ENCODE peak calls at places on chromosomes 1 and 21, in six cellular contexts. One of them, this sample, is unnamed.

GRCh38 chr1:162605225-162605927 is 26.9 kb upstream of the DDR2 start:
- DNase-seq in endothelial cell: no peak
- DNase-seq in GM23248: peak
- DNase-seq in HS-5: peak
- DNase-seq in HTR-8/SVneo: peak
- DNase-seq in NCI-H146: no peak
- DNase-seq in this sample: no peak

GRCh38 chr21:38258803-38259485 is 2.2 kb downstream of the KCNJ15 start:
- DNase-seq in endothelial cell: no peak
- DNase-seq in GM23248: peak
- DNase-seq in HS-5: peak
- DNase-seq in HTR-8/SVneo: no peak
- DNase-seq in NCI-H146: no peak
- DNase-seq in this sample: no peak

GRCh38 chr21:44354001-44354405 is 582 bp downstream of the TRPM2 start:
- DNase-seq in endothelial cell: no peak
- DNase-seq in GM23248: no peak
- DNase-seq in HS-5: no peak
- DNase-seq in HTR-8/SVneo: no peak
- DNase-seq in NCI-H146: no peak
- DNase-seq in this sample: no peak

GRCh38 chr1:60345621-60346020 is 272.1 kb upstream of the C1orf87 start:
- DNase-seq in endothelial cell: no peak
- DNase-seq in GM23248: peak
- DNase-seq in HS-5: peak
- DNase-seq in HTR-8/SVneo: no peak
- DNase-seq in NCI-H146: no peak
- DNase-seq in this sample: peak

GRCh38 chr1:165397945-165398344 is 41.4 kb upstream of the LMX1A start:
- DNase-seq in endothelial cell: peak
- DNase-seq in GM23248: peak
- DNase-seq in HS-5: peak
- DNase-seq in HTR-8/SVneo: no peak
- DNase-seq in NCI-H146: no peak
- DNase-seq in this sample: no peak

GRCh38 chr1:212457740-212458338 is 25.1 kb downstream of the NENF start:
- DNase-seq in endothelial cell: peak
- DNase-seq in GM23248: peak
- DNase-seq in HS-5: no peak
- DNase-seq in HTR-8/SVneo: peak
- DNase-seq in NCI-H146: peak
- DNase-seq in this sample: peak

GRCh38 chr1:113508364-113509164 is 118.2 kb downstream of the MAGI3 start:
- DNase-seq in endothelial cell: no peak
- DNase-seq in GM23248: no peak
- DNase-seq in HS-5: no peak
- DNase-seq in HTR-8/SVneo: no peak
- DNase-seq in NCI-H146: no peak
- DNase-seq in this sample: peak

GRCh38 chr1:24301395-24302175 is 17.6 kb upstream of the GRHL3 start:
- DNase-seq in endothelial cell: no peak
- DNase-seq in GM23248: peak
- DNase-seq in HS-5: no peak
- DNase-seq in HTR-8/SVneo: no peak
- DNase-seq in NCI-H146: no peak
- DNase-seq in this sample: peak

GRCh38 chr1:10399487-10399917 is 638 bp downstream of the PGD start:
- DNase-seq in endothelial cell: no peak
- DNase-seq in GM23248: peak
- DNase-seq in HS-5: no peak
- DNase-seq in HTR-8/SVneo: no peak
- DNase-seq in NCI-H146: no peak
- DNase-seq in this sample: no peak

GRCh38 chr1:113947388-113948107 is 18.4 kb downstream of the HIPK1 start:
- DNase-seq in endothelial cell: no peak
- DNase-seq in GM23248: no peak
- DNase-seq in HS-5: no peak
- DNase-seq in HTR-8/SVneo: no peak
- DNase-seq in NCI-H146: no peak
- DNase-seq in this sample: no peak

GRCh38 chr1:223712184-223712855 is at the start of gene CAPN2:
- DNase-seq in endothelial cell: peak
- DNase-seq in GM23248: peak
- DNase-seq in HS-5: no peak
- DNase-seq in HTR-8/SVneo: peak
- DNase-seq in NCI-H146: peak
- DNase-seq in this sample: peak

GRCh38 chr21:14737922-14738321 is 191.8 kb upstream of the SAMSN1 start:
- DNase-seq in endothelial cell: peak
- DNase-seq in GM23248: peak
- DNase-seq in HS-5: peak
- DNase-seq in HTR-8/SVneo: peak
- DNase-seq in NCI-H146: no peak
- DNase-seq in this sample: peak

GRCh38 chr1:106226550-106226949 is 829.9 kb upstream of the PRMT6 start:
- DNase-seq in endothelial cell: no peak
- DNase-seq in GM23248: no peak
- DNase-seq in HS-5: no peak
- DNase-seq in HTR-8/SVneo: no peak
- DNase-seq in NCI-H146: no peak
- DNase-seq in this sample: no peak

GRCh38 chr1:10704383-10704882 is 92.0 kb downstream of the CASZ1 start:
- DNase-seq in endothelial cell: peak
- DNase-seq in GM23248: no peak
- DNase-seq in HS-5: no peak
- DNase-seq in HTR-8/SVneo: no peak
- DNase-seq in NCI-H146: no peak
- DNase-seq in this sample: peak

GRCh38 chr1:209761021-209761635 is 5.3 kb downstream of the TRAF3IP3 start:
- DNase-seq in endothelial cell: no peak
- DNase-seq in GM23248: peak
- DNase-seq in HS-5: no peak
- DNase-seq in HTR-8/SVneo: no peak
- DNase-seq in NCI-H146: no peak
- DNase-seq in this sample: no peak

GRCh38 chr1:2134604-2135307 is 59.8 kb downstream of the FAAP20 start:
- DNase-seq in endothelial cell: no peak
- DNase-seq in GM23248: no peak
- DNase-seq in HS-5: no peak
- DNase-seq in HTR-8/SVneo: no peak
- DNase-seq in NCI-H146: no peak
- DNase-seq in this sample: no peak

GRCh38 chr1:157862114-157863070 is 20.8 kb upstream of the CD5L start:
- DNase-seq in endothelial cell: no peak
- DNase-seq in GM23248: no peak
- DNase-seq in HS-5: no peak
- DNase-seq in HTR-8/SVneo: no peak
- DNase-seq in NCI-H146: no peak
- DNase-seq in this sample: no peak

GRCh38 chr1:33182452-33182851 is 609 bp upstream of the TRIM62 start:
- DNase-seq in endothelial cell: no peak
- DNase-seq in GM23248: peak
- DNase-seq in HS-5: no peak
- DNase-seq in HTR-8/SVneo: no peak
- DNase-seq in NCI-H146: peak
- DNase-seq in this sample: peak

GRCh38 chr1:198187973-198188588 is 31.3 kb downstream of the NEK7 start:
- DNase-seq in endothelial cell: no peak
- DNase-seq in GM23248: no peak
- DNase-seq in HS-5: no peak
- DNase-seq in HTR-8/SVneo: no peak
- DNase-seq in NCI-H146: no peak
- DNase-seq in this sample: no peak

GRCh38 chr1:30335389-30335996 is 387.9 kb downstream of the MATN1 start:
- DNase-seq in endothelial cell: no peak
- DNase-seq in GM23248: no peak
- DNase-seq in HS-5: no peak
- DNase-seq in HTR-8/SVneo: no peak
- DNase-seq in NCI-H146: no peak
- DNase-seq in this sample: no peak

GRCh38 chr1:212359794-212360479 is 54.7 kb downstream of the PACC1 start:
- DNase-seq in endothelial cell: no peak
- DNase-seq in GM23248: no peak
- DNase-seq in HS-5: no peak
- DNase-seq in HTR-8/SVneo: no peak
- DNase-seq in NCI-H146: no peak
- DNase-seq in this sample: no peak

GRCh38 chr1:8409107-8409506 is 91.2 kb downstream of the SLC45A1 start:
- DNase-seq in endothelial cell: no peak
- DNase-seq in GM23248: peak
- DNase-seq in HS-5: no peak
- DNase-seq in HTR-8/SVneo: no peak
- DNase-seq in NCI-H146: no peak
- DNase-seq in this sample: peak

GRCh38 chr1:32816676-32817158 is 441 bp downstream of the YARS1 start:
- DNase-seq in endothelial cell: peak
- DNase-seq in GM23248: peak
- DNase-seq in HS-5: peak
- DNase-seq in HTR-8/SVneo: no peak
- DNase-seq in NCI-H146: peak
- DNase-seq in this sample: peak

GRCh38 chr1:108646661-108647269 is 14.1 kb downstream of the HENMT1 start:
- DNase-seq in endothelial cell: no peak
- DNase-seq in GM23248: peak
- DNase-seq in HS-5: peak
- DNase-seq in HTR-8/SVneo: peak
- DNase-seq in NCI-H146: no peak
- DNase-seq in this sample: peak

GRCh38 chr1:44553771-44554170 is 120.5 kb downstream of the TMEM53 start:
- DNase-seq in endothelial cell: no peak
- DNase-seq in GM23248: peak
- DNase-seq in HS-5: peak
- DNase-seq in HTR-8/SVneo: peak
- DNase-seq in NCI-H146: no peak
- DNase-seq in this sample: no peak

GRCh38 chr1:184836934-184837698 is 82.5 kb upstream of the EDEM3 start:
- DNase-seq in endothelial cell: no peak
- DNase-seq in GM23248: no peak
- DNase-seq in HS-5: no peak
- DNase-seq in HTR-8/SVneo: no peak
- DNase-seq in NCI-H146: no peak
- DNase-seq in this sample: no peak

GRCh38 chr1:40653851-40654537 is 11.5 kb downstream of the RIMS3 start:
- DNase-seq in endothelial cell: peak
- DNase-seq in GM23248: peak
- DNase-seq in HS-5: no peak
- DNase-seq in HTR-8/SVneo: no peak
- DNase-seq in NCI-H146: peak
- DNase-seq in this sample: peak

GRCh38 chr1:72557446-72558049 is 275.2 kb upstream of the NEGR1 start:
- DNase-seq in endothelial cell: peak
- DNase-seq in GM23248: peak
- DNase-seq in HS-5: no peak
- DNase-seq in HTR-8/SVneo: no peak
- DNase-seq in NCI-H146: no peak
- DNase-seq in this sample: peak

GRCh38 chr1:222031286-222031685 is 289.4 kb upstream of the DUSP10 start:
- DNase-seq in endothelial cell: no peak
- DNase-seq in GM23248: no peak
- DNase-seq in HS-5: no peak
- DNase-seq in HTR-8/SVneo: no peak
- DNase-seq in NCI-H146: no peak
- DNase-seq in this sample: no peak

GRCh38 chr1:220807726-220808125 is 21.0 kb downstream of the MTARC1 start:
- DNase-seq in endothelial cell: no peak
- DNase-seq in GM23248: no peak
- DNase-seq in HS-5: no peak
- DNase-seq in HTR-8/SVneo: no peak
- DNase-seq in NCI-H146: no peak
- DNase-seq in this sample: no peak

GRCh38 chr21:39845581-39846130 is 21.6 kb upstream of the PCP4 start:
- DNase-seq in endothelial cell: no peak
- DNase-seq in GM23248: no peak
- DNase-seq in HS-5: no peak
- DNase-seq in HTR-8/SVneo: no peak
- DNase-seq in NCI-H146: peak
- DNase-seq in this sample: no peak